ENCODE peak calls at places on chromosome 15, in four cellular contexts. O is AG04450, Z is AG09309, I is A549. F is an unnamed sample.

GRCh38 chr15:67843571-67844387 is 3.9 kb upstream of the RNU6-1 start:
- DNase-seq in O (no peak), Z (no peak), I (no peak), F (no peak)

GRCh38 chr15:96264351-96264798 is 66.1 kb upstream of the NR2F2 start:
- DNase-seq in O (no peak), Z (no peak), I (no peak), F (no peak)

GRCh38 chr15:84681822-84682221 is 23.8 kb upstream of the NMB start:
- DNase-seq in O (no peak), Z (no peak), I (no peak), F (no peak)

GRCh38 chr15:63892794-63893441 is 59.2 kb upstream of the HERC1 start:
- DNase-seq in O (no peak), Z (no peak), I (no peak), F (peak)

GRCh38 chr15:58684751-58685150 is 64.8 kb downstream of the ADAM10 start:
- DNase-seq in O (no peak), Z (no peak), I (no peak), F (no peak)

GRCh38 chr15:42275780-42276395 is 2.7 kb upstream of the TMEM87A start:
- DNase-seq in O (no peak), Z (no peak), I (no peak), F (no peak)

GRCh38 chr15:96564546-96564945 is 234.0 kb downstream of the NR2F2 start:
- DNase-seq in O (no peak), Z (no peak), I (no peak), F (no peak)

GRCh38 chr15:40793216-40793989 is 13.5 kb upstream of the ZFYVE19 start:
- DNase-seq in O (peak), Z (peak), I (peak), F (no peak)

GRCh38 chr15:25527118-25527517 is 88.3 kb upstream of the UBE3A start:
- DNase-seq in O (no peak), Z (no peak), I (no peak), F (no peak)

GRCh38 chr15:45199136-45199810 is 11.5 kb upstream of the SHF start:
- DNase-seq in O (no peak), Z (no peak), I (no peak), F (peak)

GRCh38 chr15:45200001-45200798 is 12.4 kb upstream of the SHF start:
- DNase-seq in O (peak), Z (peak), I (peak), F (peak)

GRCh38 chr15:45198337-45199135 is 10.8 kb upstream of the SHF start:
- DNase-seq in O (peak), Z (peak), I (peak), F (peak)

GRCh38 chr15:45200799-45201556 is 13.2 kb upstream of the SHF start:
- DNase-seq in O (peak), Z (peak), I (peak), F (peak)

DNA sequence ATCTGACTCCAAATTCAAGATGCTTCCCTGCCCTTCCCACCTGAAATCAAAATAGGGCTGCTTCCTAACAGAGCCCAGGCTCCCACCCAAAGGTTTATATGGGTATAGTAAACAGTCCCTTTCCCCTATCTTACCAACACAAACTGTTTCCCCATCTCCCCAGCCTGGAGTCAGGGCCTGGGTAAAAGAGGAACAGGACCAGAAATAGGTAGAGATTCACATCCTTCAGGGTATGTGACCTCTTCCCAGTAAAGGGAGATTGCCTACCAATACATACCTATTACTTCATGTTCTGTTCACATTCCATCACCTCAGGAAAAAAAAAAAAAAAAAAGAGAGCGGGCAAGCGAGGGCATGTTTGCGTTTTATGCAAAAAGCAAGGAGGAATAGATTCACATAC is 9.7 kb upstream of the SHF start:
- DNase-seq in O (no peak), Z (no peak), I (no peak), F (no peak)
- H3K4me3 ChIP-seq in O (no peak), Z (no peak), I (peak), F (no peak)

GRCh38 chr15:56804908-56805307 is 71.6 kb upstream of the ZNF280D start:
- DNase-seq in O (no peak), Z (no peak), I (no peak), F (no peak)
- H3K4me3 ChIP-seq in O (no peak), Z (no peak), I (no peak), F (no peak)

GRCh38 chr15:78620839-78621421 is at the start of gene CHRNA3:
- DNase-seq in O (no peak), Z (no peak), I (no peak), F (no peak)
- H3K4me3 ChIP-seq in O (no peak), Z (no peak), I (peak), F (no peak)

DNA sequence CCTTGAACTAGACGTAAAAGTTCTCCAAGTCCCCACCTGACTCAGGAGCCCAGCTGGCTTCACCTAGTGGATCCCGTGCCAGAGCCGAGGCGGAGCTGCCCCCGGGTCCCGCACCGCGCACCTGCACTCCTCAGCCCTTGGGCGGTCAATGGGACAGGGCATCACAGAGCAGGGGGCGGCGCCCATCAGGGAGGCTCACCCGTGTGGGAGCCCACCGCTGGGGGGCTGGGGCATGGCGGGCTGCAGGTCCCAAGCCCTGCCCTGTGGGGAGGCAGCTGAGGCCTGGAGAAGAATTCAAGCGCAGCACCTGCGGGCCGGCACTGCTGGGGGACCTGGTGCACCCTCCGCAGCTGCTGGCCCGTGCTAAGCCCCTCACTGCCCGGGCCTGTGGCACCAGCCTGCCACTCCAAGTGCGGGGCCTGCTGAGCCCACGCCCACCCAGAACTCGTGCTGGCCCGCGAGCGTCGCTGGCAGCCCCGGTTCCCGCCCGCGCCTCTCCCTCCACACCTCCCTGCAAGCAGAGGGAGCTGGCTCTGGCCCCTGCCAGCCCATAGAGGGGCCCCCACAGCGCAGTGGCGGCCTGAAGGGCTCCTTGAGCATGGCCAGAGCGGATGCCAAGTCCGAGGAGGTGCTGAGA is 16.2 kb downstream of the SQOR start:
- DNase-seq in O (no peak), Z (no peak), I (no peak), F (no peak)
- H3K4me3 ChIP-seq in O (no peak), Z (no peak), I (no peak), F (no peak)

DNA sequence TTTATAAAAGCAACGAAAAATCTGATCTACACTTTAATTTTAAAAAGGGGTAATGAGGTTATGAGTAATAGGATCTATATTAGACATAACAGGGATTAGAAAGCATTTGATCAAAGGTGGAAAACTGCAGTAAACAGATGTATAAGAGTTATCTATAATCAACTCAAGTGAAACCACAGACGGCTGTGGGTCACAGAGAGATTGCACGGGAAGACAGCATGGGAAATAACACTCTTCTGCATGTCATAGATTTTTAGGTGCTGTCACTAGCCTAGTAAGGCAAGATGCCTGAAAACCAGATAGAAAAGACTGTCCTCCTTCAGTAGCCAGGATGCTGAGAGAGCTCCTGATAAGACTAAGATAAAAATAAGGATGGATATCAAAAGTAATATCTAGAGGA is 1.8 kb downstream of the LYSMD2 start:
- DNase-seq in O (no peak), Z (no peak), I (no peak), F (no peak)
- H3K4me3 ChIP-seq in O (no peak), Z (no peak), I (no peak), F (peak)